ENCODE peak calls at places on chromosomes 4 and X, in seven cellular contexts. One of them, this sample, is unnamed.

GRCh38 chr4:3831529-3832150 is 65.5 kb downstream of the ADRA2C start:
- DNase-seq in AG09309: no peak
- DNase-seq in astrocyte of the spinal cord: no peak
- DNase-seq in SK-N-SH: no peak
- DNase-seq in pancreas: no peak
- DNase-seq in Peyer's patch: no peak
- DNase-seq in left lung: no peak
- DNase-seq in this sample: peak; percentile 31

GRCh38 chrX:82658492-82658891 is 849.6 kb upstream of the POU3F4 start:
- DNase-seq in AG09309: no peak
- DNase-seq in astrocyte of the spinal cord: no peak
- DNase-seq in SK-N-SH: no peak
- DNase-seq in pancreas: no peak
- DNase-seq in Peyer's patch: no peak
- DNase-seq in left lung: no peak
- DNase-seq in this sample: no peak

GRCh38 chr4:1992468-1993168 is 16.2 kb downstream of the NELFA start:
- DNase-seq in AG09309: no peak
- DNase-seq in astrocyte of the spinal cord: no peak
- DNase-seq in SK-N-SH: peak; percentile 80
- DNase-seq in pancreas: no peak
- DNase-seq in Peyer's patch: no peak
- DNase-seq in left lung: peak; percentile 19
- DNase-seq in this sample: no peak

GRCh38 chrX:121570072-121570841 is 522.8 kb downstream of the GLUD2 start:
- DNase-seq in AG09309: no peak
- DNase-seq in astrocyte of the spinal cord: no peak
- DNase-seq in SK-N-SH: no peak
- DNase-seq in pancreas: no peak
- DNase-seq in Peyer's patch: no peak
- DNase-seq in left lung: no peak
- DNase-seq in this sample: no peak

GRCh38 chr4:155705664-155706063 is 39.0 kb downstream of the GUCY1A1 start:
- DNase-seq in AG09309: no peak
- DNase-seq in astrocyte of the spinal cord: peak; percentile 44
- DNase-seq in SK-N-SH: no peak
- DNase-seq in pancreas: no peak
- DNase-seq in Peyer's patch: no peak
- DNase-seq in left lung: no peak
- DNase-seq in this sample: no peak

GRCh38 chr4:3791910-3792542 is 25.8 kb downstream of the ADRA2C start:
- DNase-seq in AG09309: no peak
- DNase-seq in astrocyte of the spinal cord: no peak
- DNase-seq in SK-N-SH: no peak
- DNase-seq in pancreas: peak; percentile 86
- DNase-seq in Peyer's patch: no peak
- DNase-seq in left lung: no peak
- DNase-seq in this sample: peak; percentile 77

GRCh38 chr4:100356172-100356571 is 161.7 kb downstream of the EMCN start:
- DNase-seq in AG09309: no peak
- DNase-seq in astrocyte of the spinal cord: no peak
- DNase-seq in SK-N-SH: no peak
- DNase-seq in pancreas: no peak
- DNase-seq in Peyer's patch: no peak
- DNase-seq in left lung: no peak
- DNase-seq in this sample: no peak

GRCh38 chr4:57320217-57320616 is 210.0 kb upstream of the IGFBP7 start:
- DNase-seq in AG09309: peak; percentile 16
- DNase-seq in astrocyte of the spinal cord: no peak
- DNase-seq in SK-N-SH: no peak
- DNase-seq in pancreas: no peak
- DNase-seq in Peyer's patch: no peak
- DNase-seq in left lung: no peak
- DNase-seq in this sample: no peak

GRCh38 chr4:156738756-156739155 is 232.8 kb downstream of the PDGFC start:
- DNase-seq in AG09309: no peak
- DNase-seq in astrocyte of the spinal cord: no peak
- DNase-seq in SK-N-SH: no peak
- DNase-seq in pancreas: no peak
- DNase-seq in Peyer's patch: no peak
- DNase-seq in left lung: no peak
- DNase-seq in this sample: no peak

GRCh38 chrX:40552768-40553167 is 28.0 kb upstream of the ATP6AP2 start:
- DNase-seq in AG09309: no peak
- DNase-seq in astrocyte of the spinal cord: peak; percentile 27
- DNase-seq in SK-N-SH: no peak
- DNase-seq in pancreas: no peak
- DNase-seq in Peyer's patch: no peak
- DNase-seq in left lung: no peak
- DNase-seq in this sample: no peak

GRCh38 chrX:132900631-132901030 is 57.8 kb downstream of the HS6ST2 start:
- DNase-seq in AG09309: no peak
- DNase-seq in astrocyte of the spinal cord: no peak
- DNase-seq in SK-N-SH: no peak
- DNase-seq in pancreas: no peak
- DNase-seq in Peyer's patch: no peak
- DNase-seq in left lung: no peak
- DNase-seq in this sample: no peak

GRCh38 chrX:39518451-39519212 is 579.1 kb downstream of the BCOR start:
- DNase-seq in AG09309: no peak
- DNase-seq in astrocyte of the spinal cord: peak; percentile 2
- DNase-seq in SK-N-SH: peak; percentile 55
- DNase-seq in pancreas: peak; percentile 71
- DNase-seq in Peyer's patch: no peak
- DNase-seq in left lung: no peak
- DNase-seq in this sample: no peak

GRCh38 chr4:147134536-147135210 is 189.0 kb upstream of the TTC29 start:
- DNase-seq in AG09309: no peak
- DNase-seq in astrocyte of the spinal cord: peak; percentile 74
- DNase-seq in SK-N-SH: no peak
- DNase-seq in pancreas: no peak
- DNase-seq in Peyer's patch: no peak
- DNase-seq in left lung: no peak
- DNase-seq in this sample: no peak

GRCh38 chrX:72308566-72309296 is 3.0 kb upstream of the CITED1 start:
- DNase-seq in AG09309: no peak
- DNase-seq in astrocyte of the spinal cord: peak; percentile 67
- DNase-seq in SK-N-SH: peak; percentile 92
- DNase-seq in pancreas: peak; percentile 77
- DNase-seq in Peyer's patch: peak; percentile 23
- DNase-seq in left lung: peak; percentile 52
- DNase-seq in this sample: peak; percentile 66

GRCh38 chr4:145580906-145581305 is 38.3 kb upstream of the MMAA start:
- DNase-seq in AG09309: no peak
- DNase-seq in astrocyte of the spinal cord: peak; percentile 43
- DNase-seq in SK-N-SH: no peak
- DNase-seq in pancreas: no peak
- DNase-seq in Peyer's patch: no peak
- DNase-seq in left lung: no peak
- DNase-seq in this sample: no peak

DNA sequence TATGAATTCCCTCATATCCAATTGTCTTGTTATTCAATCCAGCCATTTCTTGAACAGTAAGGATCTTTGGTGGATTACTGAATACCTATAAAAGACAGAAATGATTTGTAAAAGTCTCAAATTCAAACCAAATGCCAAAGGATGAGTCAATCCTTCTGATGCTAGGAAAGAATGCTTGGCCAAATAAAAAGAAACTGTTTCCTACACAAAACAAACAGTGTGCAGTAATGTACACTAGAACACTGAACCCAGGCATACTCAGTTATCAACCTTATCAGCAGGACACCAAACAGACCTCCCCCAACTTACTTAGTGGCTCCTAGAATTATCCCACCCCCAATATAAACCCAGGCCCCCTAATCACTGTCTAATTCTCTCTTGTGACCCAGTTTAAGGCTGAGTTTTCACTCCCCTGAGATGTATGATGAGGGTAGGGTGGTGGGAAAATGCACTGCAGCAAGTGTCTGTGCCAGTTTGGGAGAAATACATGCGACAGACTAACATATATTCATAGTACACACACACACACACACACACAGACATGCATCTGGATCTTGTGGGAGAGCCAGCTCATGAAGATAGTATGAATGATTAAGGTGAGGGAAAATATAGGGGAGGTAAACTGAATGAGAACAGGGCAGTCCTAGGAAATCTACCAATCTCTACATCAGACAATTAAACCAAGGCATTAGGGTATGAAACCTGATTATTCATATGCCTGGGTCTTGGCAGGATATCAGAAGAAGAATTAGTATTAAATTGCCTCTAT is 35.0 kb downstream of the CLDN2 start:
- DNase-seq in AG09309: no peak
- DNase-seq in astrocyte of the spinal cord: peak; percentile 37
- DNase-seq in SK-N-SH: peak; percentile 4
- DNase-seq in pancreas: no peak
- DNase-seq in Peyer's patch: no peak
- DNase-seq in left lung: no peak
- DNase-seq in this sample: no peak
- TF ChIP-seq CTCF in AG09309: no peak
- TF ChIP-seq CTCF in astrocyte of the spinal cord: no peak
- TF ChIP-seq CTCF in SK-N-SH: no peak
- TF ChIP-seq CTCF in pancreas: no peak
- TF ChIP-seq CTCF in Peyer's patch: no peak
- TF ChIP-seq CTCF in left lung: no peak
- TF ChIP-seq CTCF in this sample: no peak

DNA sequence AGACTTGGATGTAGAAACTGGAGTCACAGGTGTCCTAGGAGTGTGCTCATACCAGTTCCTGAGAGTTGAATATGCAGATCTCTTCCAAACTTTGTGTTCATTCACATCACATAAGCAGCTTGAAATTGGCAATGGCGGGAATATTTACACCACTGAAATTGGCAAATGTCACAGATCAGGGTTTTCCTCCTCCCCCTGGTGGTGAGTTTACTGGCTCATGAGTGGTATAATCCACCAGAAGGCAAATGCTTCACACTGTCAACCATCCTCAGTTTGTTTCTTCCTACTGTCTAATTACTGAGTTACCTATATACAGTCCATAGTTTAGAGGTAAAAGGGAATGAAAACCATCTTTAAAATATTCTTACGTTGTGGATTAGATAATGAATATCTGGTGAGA is 193.3 kb upstream of the BANK1 start:
- DNase-seq in AG09309: no peak
- DNase-seq in astrocyte of the spinal cord: no peak
- DNase-seq in SK-N-SH: no peak
- DNase-seq in pancreas: no peak
- DNase-seq in Peyer's patch: no peak
- DNase-seq in left lung: no peak
- DNase-seq in this sample: no peak
- TF ChIP-seq CTCF in AG09309: peak; percentile 15
- TF ChIP-seq CTCF in astrocyte of the spinal cord: peak; percentile 17
- TF ChIP-seq CTCF in SK-N-SH: peak; percentile 27
- TF ChIP-seq CTCF in pancreas: peak; percentile 5
- TF ChIP-seq CTCF in Peyer's patch: peak; percentile 28
- TF ChIP-seq CTCF in left lung: no peak
- TF ChIP-seq CTCF in this sample: no peak

GRCh38 chrX:78092296-78092695 is 11.8 kb upstream of the PGK1 start:
- DNase-seq in AG09309: no peak
- DNase-seq in astrocyte of the spinal cord: peak; percentile 62
- DNase-seq in SK-N-SH: no peak
- DNase-seq in pancreas: no peak
- DNase-seq in Peyer's patch: no peak
- DNase-seq in left lung: no peak
- DNase-seq in this sample: no peak
- TF ChIP-seq CTCF in AG09309: peak; percentile 52
- TF ChIP-seq CTCF in astrocyte of the spinal cord: peak; percentile 38
- TF ChIP-seq CTCF in SK-N-SH: peak; percentile 56
- TF ChIP-seq CTCF in pancreas: no peak
- TF ChIP-seq CTCF in Peyer's patch: no peak
- TF ChIP-seq CTCF in left lung: no peak
- TF ChIP-seq CTCF in this sample: no peak

GRCh38 chr4:70705146-70705855 is 16.5 kb upstream of the RUFY3 start:
- DNase-seq in AG09309: no peak
- DNase-seq in astrocyte of the spinal cord: peak; percentile 73
- DNase-seq in SK-N-SH: peak; percentile 91
- DNase-seq in pancreas: peak; percentile 87
- DNase-seq in Peyer's patch: peak; percentile 81
- DNase-seq in left lung: peak; percentile 85
- DNase-seq in this sample: peak; percentile 72

GRCh38 chr4:70703695-70704332 is 15.5 kb downstream of the UTP3 start:
- DNase-seq in AG09309: no peak
- DNase-seq in astrocyte of the spinal cord: peak; percentile 54
- DNase-seq in SK-N-SH: no peak
- DNase-seq in pancreas: no peak
- DNase-seq in Peyer's patch: no peak
- DNase-seq in left lung: no peak
- DNase-seq in this sample: peak; percentile 46

GRCh38 chr4:70706516-70706915 is 15.2 kb upstream of the RUFY3 start:
- DNase-seq in AG09309: no peak
- DNase-seq in astrocyte of the spinal cord: no peak
- DNase-seq in SK-N-SH: no peak
- DNase-seq in pancreas: no peak
- DNase-seq in Peyer's patch: no peak
- DNase-seq in left lung: no peak
- DNase-seq in this sample: no peak

GRCh38 chr4:70705856-70706461 is 15.8 kb upstream of the RUFY3 start:
- DNase-seq in AG09309: peak; percentile 85
- DNase-seq in astrocyte of the spinal cord: no peak
- DNase-seq in SK-N-SH: no peak
- DNase-seq in pancreas: no peak
- DNase-seq in Peyer's patch: no peak
- DNase-seq in left lung: no peak
- DNase-seq in this sample: no peak

GRCh38 chr4:70704333-70705145 is 16.2 kb downstream of the UTP3 start:
- DNase-seq in AG09309: no peak
- DNase-seq in astrocyte of the spinal cord: peak; percentile 83
- DNase-seq in SK-N-SH: peak; percentile 94
- DNase-seq in pancreas: peak; percentile 91
- DNase-seq in Peyer's patch: peak; percentile 86
- DNase-seq in left lung: peak; percentile 91
- DNase-seq in this sample: peak; percentile 89
- TF ChIP-seq CTCF in AG09309: peak; percentile 36
- TF ChIP-seq CTCF in astrocyte of the spinal cord: peak; percentile 43
- TF ChIP-seq CTCF in SK-N-SH: peak; percentile 53
- TF ChIP-seq CTCF in pancreas: peak; percentile 22
- TF ChIP-seq CTCF in Peyer's patch: peak; percentile 48
- TF ChIP-seq CTCF in left lung: no peak
- TF ChIP-seq CTCF in this sample: no peak

This sample was measured in mucosa of descending colon.